ENCODE peak calls at places on chromosomes 11 and 22, in five cellular contexts. A is thoracic aorta, P is tibial artery, J is right lobe of liver, N is ovary. S is an unnamed sample.

GRCh38 chr11:22516136-22516535 is 109.5 kb downstream of the FANCF start:
- DNase-seq in P (no peak), A (no peak), J (no peak), N (no peak), S (no peak)

GRCh38 chr11:117806906-117807305 is 9.9 kb upstream of the DSCAML1 start:
- DNase-seq in A (no peak), N (no peak), P (no peak), J (peak; percentile 43), S (peak; percentile 59)

GRCh38 chr11:15848769-15849168 is 507.6 kb downstream of the SOX6 start:
- DNase-seq in A (no peak), J (no peak), N (no peak), P (no peak), S (no peak)

GRCh38 chr11:125376856-125377255 is 119.2 kb downstream of the FEZ1 start:
- DNase-seq in N (no peak), P (no peak), A (no peak), J (no peak), S (no peak)

GRCh38 chr22:22546490-22546889 is 12.6 kb downstream of the PRAME start:
- DNase-seq in P (no peak), N (no peak), A (no peak), J (no peak), S (no peak)

GRCh38 chr11:57251037-57251436 is 14.0 kb upstream of the APLNR start:
- DNase-seq in P (no peak), J (no peak), A (no peak), N (no peak), S (no peak)

GRCh38 chr11:34926831-34927132 is 10.4 kb downstream of the PDHX start:
- DNase-seq in P (no peak), A (no peak), N (no peak), J (no peak), S (no peak)

GRCh38 chr22:45975266-45976161 is 1.4 kb downstream of the WNT7B start:
- DNase-seq in A (no peak), P (no peak), J (no peak), N (no peak), S (no peak)

GRCh38 chr22:20237480-20238440 is 30.4 kb downstream of the RTN4R start:
- DNase-seq in A (no peak), P (no peak), N (peak; percentile 57), J (no peak), S (no peak)

GRCh38 chr11:76626921-76627391 is 43.6 kb downstream of the LRRC32 start:
- DNase-seq in A (no peak), N (no peak), J (no peak), P (no peak), S (no peak)

GRCh38 chr11:20342347-20343279 is 20.9 kb upstream of the HTATIP2 start:
- DNase-seq in P (no peak), A (no peak), J (no peak), N (no peak), S (no peak)

GRCh38 chr22:24284747-24285203 is 14.1 kb downstream of the SPECC1L start:
- DNase-seq in P (no peak), N (no peak), A (no peak), J (no peak), S (no peak)

GRCh38 chr11:62540804-62541671 is 5.6 kb downstream of the AHNAK start:
- DNase-seq in A (no peak), J (no peak), P (peak; percentile 70), N (peak; percentile 44), S (no peak)

GRCh38 chr11:44611687-44612437 is 46.4 kb downstream of the CD82 start:
- DNase-seq in P (no peak), N (no peak), A (no peak), J (no peak), S (no peak)

GRCh38 chr11:65639623-65640482 is 2.0 kb downstream of the SIPA1 start:
- DNase-seq in A (no peak), P (no peak), J (no peak), N (no peak), S (peak; percentile 86)

GRCh38 chr11:66933508-66933907 is 24.7 kb downstream of the PC start:
- DNase-seq in P (no peak), A (no peak), J (no peak), N (no peak), S (no peak)

GRCh38 chr22:39980635-39981034 is 14.1 kb upstream of the FAM83F start:
- DNase-seq in P (no peak), J (no peak), A (no peak), N (no peak), S (no peak)

GRCh38 chr11:76558891-76559290 is 111.7 kb downstream of the LRRC32 start:
- DNase-seq in A (no peak), N (no peak), P (no peak), J (no peak), S (no peak)

GRCh38 chr11:122322369-122322768 is 206.4 kb upstream of the BLID start:
- DNase-seq in J (no peak), A (no peak), P (no peak), N (no peak), S (no peak)

GRCh38 chr22:36662981-36663380 is 40.6 kb downstream of the CACNG2 start:
- DNase-seq in P (no peak), N (no peak), A (no peak), J (no peak), S (no peak)

GRCh38 chr22:44928711-44929347 is 81.0 kb downstream of the PHF21B start:
- DNase-seq in A (no peak), P (no peak), N (no peak), J (peak; percentile 22), S (peak; percentile 41)

GRCh38 chr11:134459246-134460043 is 47.4 kb upstream of the B3GAT1 start:
- DNase-seq in N (no peak), J (no peak), A (no peak), P (no peak), S (no peak)

GRCh38 chr11:23725752-23726151 is 771.1 kb upstream of the LUZP2 start:
- DNase-seq in A (no peak), P (no peak), J (no peak), N (no peak), S (no peak)

GRCh38 chr11:2796091-2796490 is 89.5 kb downstream of the CDKN1C start:
- DNase-seq in N (peak; percentile 21), J (peak; percentile 43), P (no peak), A (no peak), S (peak; percentile 33)

GRCh38 chr11:64832467-64833197 is 11.8 kb downstream of the CDC42BPG start:
- DNase-seq in A (no peak), P (no peak), N (no peak), J (peak; percentile 49), S (no peak)

GRCh38 chr11:129282634-129283033 is 90.5 kb upstream of the ARHGAP32 start:
- DNase-seq in P (no peak), A (no peak), J (no peak), N (no peak), S (no peak)

GRCh38 chr22:38034278-38034882 is 22.8 kb upstream of the PICK1 start:
- DNase-seq in N (peak; percentile 56), A (peak; percentile 57), J (peak; percentile 79), P (peak; percentile 82), S (peak; percentile 94)

GRCh38 chr22:30732426-30732825 is 37.8 kb downstream of the OSBP2 start:
- DNase-seq in P (no peak), A (no peak), J (no peak), N (no peak), S (no peak)
- TF ChIP-seq CTCF in P (no peak), A (no peak), J (no peak), N (no peak), S (no peak)

DNA sequence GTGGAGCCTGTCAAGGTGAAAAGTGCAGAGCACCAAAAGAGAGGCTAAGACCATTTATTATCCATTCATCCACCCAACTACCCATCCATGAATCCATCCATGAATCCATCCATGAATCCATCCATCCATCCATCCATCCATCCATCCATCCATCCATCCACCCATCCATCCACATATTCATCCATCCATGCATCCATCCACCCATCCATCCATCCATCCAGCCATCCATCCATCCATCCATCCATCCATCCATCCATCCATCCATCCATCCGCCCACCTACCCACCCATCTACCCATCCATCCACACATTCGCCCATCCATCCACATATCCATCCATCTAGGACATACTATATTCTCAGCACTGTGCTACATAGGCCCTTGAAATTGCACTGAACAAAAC is 68.0 kb downstream of the SYN3 start:
- DNase-seq in A (no peak), N (no peak), P (no peak), J (no peak), S (no peak)
- TF ChIP-seq CTCF in A (no peak), N (no peak), P (no peak), J (no peak), S (no peak)

GRCh38 chr11:13984616-13985474 is 22.3 kb downstream of the SPON1 start:
- DNase-seq in N (no peak), J (no peak), P (no peak), A (no peak), S (no peak)
- TF ChIP-seq CTCF in N (no peak), J (no peak), P (no peak), A (no peak), S (no peak)

GRCh38 chr11:41660585-41660984 is 201.1 kb upstream of the LRRC4C start:
- DNase-seq in J (no peak), P (no peak), A (no peak), N (no peak), S (no peak)
- TF ChIP-seq CTCF in J (no peak), P (no peak), A (no peak), N (no peak), S (no peak)

GRCh38 chr11:12540913-12541587 is 133.2 kb upstream of the TEAD1 start:
- DNase-seq in J (no peak), P (peak; percentile 69), A (no peak), N (no peak), S (no peak)
- TF ChIP-seq CTCF in J (no peak), P (no peak), A (no peak), N (no peak), S (no peak)

GRCh38 chr11:111101836-111102235 is 143.7 kb upstream of the POU2AF2 start:
- DNase-seq in A (no peak), P (no peak), N (no peak), J (no peak), S (no peak)
- TF ChIP-seq CTCF in A (no peak), P (no peak), N (no peak), J (no peak), S (no peak)